ENCODE peak calls at places on chromosomes 13 and 19, in seven cellular contexts. N is B cell; T is left cardiac atrium; U is head of caudate nucleus; X is activated CD4-positive, alpha-beta T cell treated with anti-CD3 and anti-CD28 coated beads for 4 hours; F is WERI-Rb-1; S is MV-4-11. E is an unnamed sample.

GRCh38 chr13:53254495-53254894 is 225.9 kb downstream of the OLFM4 start:
- DNase-seq in N (no peak), T (no peak), U (no peak), X (no peak), F (no peak), S (no peak), E (no peak)

GRCh38 chr19:49407482-49408015 is 15.7 kb downstream of the PTH2 start:
- DNase-seq in N (no peak), T (no peak), U (no peak), X (no peak), F (no peak), S (no peak), E (no peak)

GRCh38 chr19:43675269-43675879 is 5.4 kb upstream of the PLAUR start:
- DNase-seq in N (no peak), T (no peak), U (no peak), X (no peak), F (no peak), S (no peak), E (no peak)

GRCh38 chr13:96771501-96772367 is 222.5 kb downstream of the OXGR1 start:
- DNase-seq in N (no peak), T (no peak), U (no peak), X (no peak), F (no peak), S (peak), E (no peak)

GRCh38 chr19:47357788-47358680 is 8.9 kb downstream of the DHX34 start:
- DNase-seq in N (no peak), T (no peak), U (no peak), X (no peak), F (peak), S (no peak), E (no peak)

GRCh38 chr19:28934626-28935025 is 278.3 kb downstream of the UQCRFS1 start:
- DNase-seq in N (no peak), T (no peak), U (no peak), X (no peak), F (no peak), S (no peak), E (no peak)

GRCh38 chr19:17183271-17183757 is 31.8 kb upstream of the USE1 start:
- DNase-seq in N (no peak), T (no peak), U (no peak), X (no peak), F (no peak), S (peak), E (no peak)

GRCh38 chr19:2425622-2426581 is 1.5 kb downstream of the TIMM13 start:
- DNase-seq in N (no peak), T (no peak), U (no peak), X (no peak), F (no peak), S (no peak), E (no peak)

GRCh38 chr13:33287142-33287882 is 1.8 kb upstream of the STARD13 start:
- DNase-seq in N (no peak), T (no peak), U (no peak), X (no peak), F (no peak), S (no peak), E (no peak)

GRCh38 chr13:90156390-90156789 is 1191.1 kb upstream of the MIR17HG start:
- DNase-seq in N (no peak), T (no peak), U (no peak), X (no peak), F (no peak), S (no peak), E (no peak)

GRCh38 chr19:50486823-50487515 is 10.3 kb upstream of the GARIN5A start:
- DNase-seq in N (no peak), T (no peak), U (peak), X (no peak), F (peak), S (peak), E (no peak)

GRCh38 chr19:2500157-2500556 is 24.2 kb downstream of the GADD45B start:
- DNase-seq in N (no peak), T (no peak), U (no peak), X (no peak), F (no peak), S (no peak), E (no peak)

GRCh38 chr19:10593148-10593547 is 6.0 kb upstream of the AP1M2 start:
- DNase-seq in N (no peak), T (no peak), U (no peak), X (no peak), F (no peak), S (no peak), E (no peak)

GRCh38 chr19:54211214-54211613 is 10.6 kb downstream of the RPS9 start:
- DNase-seq in N (no peak), T (no peak), U (no peak), X (no peak), F (no peak), S (no peak), E (no peak)

GRCh38 chr19:19956431-19957075 is 55.8 kb downstream of the ZNF93 start:
- DNase-seq in N (no peak), T (no peak), U (no peak), X (no peak), F (peak), S (no peak), E (no peak)

GRCh38 chr19:41872384-41872774 is 4.7 kb upstream of the CD79A start:
- DNase-seq in N (no peak), T (peak), U (no peak), X (no peak), F (no peak), S (no peak), E (no peak)

GRCh38 chr13:72648513-72649065 is 78.8 kb downstream of the MZT1 start:
- DNase-seq in N (no peak), T (no peak), U (no peak), X (no peak), F (peak), S (no peak), E (no peak)

GRCh38 chr13:56216221-56216620 is 924.5 kb upstream of the PRR20A start:
- DNase-seq in N (no peak), T (no peak), U (no peak), X (no peak), F (no peak), S (no peak), E (no peak)

GRCh38 chr19:35745328-35746086 is at the start of the genes PSENEN and U2AF1L4:
- DNase-seq in N (peak), T (peak), U (peak), X (peak), F (peak), S (peak), E (peak)

GRCh38 chr19:42942187-42942789 is 5.3 kb upstream of the PSG7 start:
- DNase-seq in N (no peak), T (no peak), U (no peak), X (no peak), F (peak), S (peak), E (no peak)

GRCh38 chr13:98942997-98943396 is 34.9 kb downstream of the DOCK9 start:
- DNase-seq in N (no peak), T (no peak), U (no peak), X (no peak), F (no peak), S (no peak), E (no peak)

GRCh38 chr13:50549221-50549942 is 294.1 kb downstream of the DLEU7 start:
- DNase-seq in N (no peak), T (no peak), U (no peak), X (no peak), F (no peak), S (no peak), E (no peak)

GRCh38 chr13:107124129-107124718 is 556.3 kb upstream of the ARGLU1 start:
- DNase-seq in N (no peak), T (no peak), U (no peak), X (no peak), F (no peak), S (no peak), E (no peak)

GRCh38 chr13:44347301-44347700 is 26.3 kb upstream of the SERP2 start:
- DNase-seq in N (no peak), T (no peak), U (no peak), X (no peak), F (no peak), S (no peak), E (no peak)

GRCh38 chr19:48419158-48419920 is 25.9 kb downstream of the GRIN2D start:
- DNase-seq in N (peak), T (peak), U (peak), X (peak), F (peak), S (peak), E (no peak)

GRCh38 chr19:41702208-41702651 is 6.2 kb upstream of the CEACAM5 start:
- DNase-seq in N (no peak), T (no peak), U (no peak), X (no peak), F (no peak), S (no peak), E (no peak)